ENCODE peak calls at places on chromosomes 12 and 14, in seven cellular contexts. X, L, T, Q, U, C and P are unnamed samples.

GRCh38 chr14:103188691-103189480 is 65.6 kb downstream of the TNFAIP2 start:
- DNase-seq in T (peak), U (peak), Q (peak), C (no peak), L (no peak), X (peak), P (peak)

GRCh38 chr12:93798279-93798678 is 121.1 kb downstream of the CRADD start:
- DNase-seq in U (no peak), T (no peak), Q (no peak), C (no peak), X (no peak), L (no peak), P (no peak)

GRCh38 chr12:74903522-74903921 is 306.1 kb downstream of the KCNC2 start:
- DNase-seq in U (peak), Q (no peak), L (peak), X (no peak), T (no peak), C (no peak), P (no peak)

GRCh38 chr14:69269381-69269780 is 9.4 kb downstream of the GALNT16 start:
- DNase-seq in U (no peak), C (no peak), X (no peak), T (no peak), L (no peak), Q (no peak), P (no peak)

GRCh38 chr12:30979371-30980259 is 53.1 kb downstream of the TSPAN11 start:
- DNase-seq in U (peak), L (no peak), C (no peak), X (peak), T (peak), Q (no peak), P (no peak)

GRCh38 chr12:8493084-8493483 is 20.2 kb upstream of the CLEC4D start:
- DNase-seq in C (peak), T (no peak), Q (no peak), U (no peak), L (no peak), X (no peak), P (no peak)

GRCh38 chr14:57080691-57081090 is 188.0 kb downstream of the EXOC5 start:
- DNase-seq in Q (no peak), C (no peak), U (no peak), T (no peak), X (no peak), L (no peak), P (no peak)

GRCh38 chr12:72323881-72324280 is 51.7 kb downstream of the TRHDE start:
- DNase-seq in L (no peak), X (no peak), T (peak), U (no peak), Q (no peak), C (no peak), P (no peak)

GRCh38 chr14:95265106-95266094 is 54.3 kb downstream of the CLMN start:
- DNase-seq in Q (peak), T (peak), L (peak), U (peak), C (peak), X (no peak), P (peak)

GRCh38 chr14:103286968-103287850 is 46.8 kb upstream of the EIF5 start:
- DNase-seq in L (no peak), Q (no peak), U (no peak), X (no peak), C (no peak), T (no peak), P (no peak)

GRCh38 chr12:105256921-105257320 is 20.9 kb upstream of the APPL2 start:
- DNase-seq in Q (no peak), U (no peak), T (peak), C (no peak), L (peak), X (no peak), P (no peak)